ENCODE peak calls at places on chromosomes 16 and 17, in four cellular contexts. X, J, Q and M are unnamed samples.

GRCh38 chr16:12964466-12964865 is 63.1 kb downstream of the SHISA9 start:
- DNase-seq in X (no peak), J (no peak), Q (no peak), M (no peak)

GRCh38 chr17:80118601-80119270 is 17.4 kb downstream of the GAA start:
- DNase-seq in X (no peak), J (no peak), Q (no peak), M (no peak)

GRCh38 chr17:48819466-48819865 is 2.4 kb upstream of the TTLL6 start:
- DNase-seq in X (no peak), J (no peak), Q (no peak), M (no peak)

GRCh38 chr17:45575126-45575885 is 84.8 kb upstream of the PLEKHM1 start:
- DNase-seq in X (no peak), J (no peak), Q (no peak), M (no peak)

GRCh38 chr16:51317575-51317974 is 166.5 kb upstream of the SALL1 start:
- DNase-seq in X (no peak), J (no peak), Q (no peak), M (no peak)

GRCh38 chr17:41645371-41646063 is 21.1 kb upstream of the KRT17 start:
- DNase-seq in X (no peak), J (no peak), Q (no peak), M (no peak)

GRCh38 chr17:17170346-17170976 is 35.7 kb downstream of the PLD6 start:
- DNase-seq in X (no peak), J (no peak), Q (no peak), M (no peak)

GRCh38 chr16:50273888-50274770 is 7.8 kb downstream of the ADCY7 start:
- DNase-seq in X (no peak), J (no peak), Q (peak), M (peak)

GRCh38 chr16:78844682-78845081 is 745.2 kb downstream of the WWOX start:
- DNase-seq in X (peak), J (no peak), Q (no peak), M (no peak)

GRCh38 chr17:81558941-81559806 is 7.0 kb upstream of the FAAP100 start:
- DNase-seq in X (peak), J (no peak), Q (no peak), M (no peak)

GRCh38 chr16:10210979-10211378 is 28.8 kb upstream of the GRIN2A start:
- DNase-seq in X (no peak), J (no peak), Q (no peak), M (no peak)

GRCh38 chr16:69793521-69793920 is 31.4 kb downstream of the WWP2 start:
- DNase-seq in X (no peak), J (no peak), Q (no peak), M (no peak)

GRCh38 chr17:52212851-52213250 is 54.3 kb upstream of the CA10 start:
- DNase-seq in X (no peak), J (no peak), Q (no peak), M (no peak)

GRCh38 chr16:89191033-89191900 is 9.1 kb downstream of the SLC22A31 start:
- DNase-seq in X (peak), J (no peak), Q (no peak), M (no peak)

GRCh38 chr16:66298571-66299120 is 67.8 kb upstream of the CDH5 start:
- DNase-seq in X (no peak), J (no peak), Q (no peak), M (no peak)

GRCh38 chr17:1486802-1487695 is 5.4 kb downstream of the MYO1C start:
- DNase-seq in X (peak), J (peak), Q (peak), M (no peak)

GRCh38 chr17:41909088-41909487 is 9.7 kb downstream of the ACLY start:
- DNase-seq in X (no peak), J (no peak), Q (no peak), M (no peak)

GRCh38 chr16:50369133-50369804 is 481 bp upstream of the BRD7 start:
- DNase-seq in X (no peak), J (no peak), Q (no peak), M (no peak)

GRCh38 chr17:60361889-60362288 is 30.0 kb downstream of the USP32 start:
- DNase-seq in X (no peak), J (no peak), Q (no peak), M (no peak)

GRCh38 chr16:12406840-12407690 is 396.6 kb downstream of the CPPED1 start:
- DNase-seq in X (no peak), J (no peak), Q (no peak), M (no peak)

GRCh38 chr17:29119265-29119664 is 60.9 kb downstream of the MYO18A start:
- DNase-seq in X (no peak), J (no peak), Q (no peak), M (no peak)

DNA sequence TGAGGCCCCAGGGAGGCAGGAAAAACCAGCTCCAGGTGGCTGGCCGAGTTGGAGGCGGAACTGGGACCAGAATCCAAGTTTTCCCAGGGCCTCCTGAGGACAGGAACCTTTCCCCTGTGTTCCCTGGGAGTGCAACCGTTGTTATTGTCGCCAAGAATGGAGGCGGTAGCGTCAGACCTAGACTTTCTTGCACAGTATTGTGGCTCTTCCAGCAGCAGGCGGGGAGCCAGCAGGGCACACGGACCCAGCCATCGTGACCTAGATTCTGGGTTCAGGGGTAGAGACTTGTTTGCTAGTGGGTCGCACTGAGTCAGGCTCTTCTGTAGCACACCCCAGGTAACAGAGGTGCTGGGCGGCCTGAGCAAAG is 667 bp upstream of the KIF19 start:
- DNase-seq in X (no peak), J (no peak), Q (no peak), M (no peak)
- H2AFZ ChIP-seq in X (no peak), J (no peak), Q (no peak), M (no peak)

GRCh38 chr16:23394141-23394540 is 58.8 kb downstream of the COG7 start:
- DNase-seq in X (no peak), J (no peak), Q (no peak), M (no peak)

GRCh38 chr16:23389201-23389600 is 63.8 kb downstream of the COG7 start:
- DNase-seq in X (no peak), J (no peak), Q (no peak), M (no peak)

GRCh38 chr16:23388786-23389185 is 64.2 kb downstream of the COG7 start:
- DNase-seq in X (no peak), J (no peak), Q (no peak), M (no peak)

GRCh38 chr16:23391381-23392222 is 61.4 kb downstream of the COG7 start:
- DNase-seq in X (no peak), J (no peak), Q (no peak), M (no peak)

GRCh38 chr16:23392223-23392600 is 60.8 kb downstream of the COG7 start:
- DNase-seq in X (no peak), J (no peak), Q (no peak), M (no peak)
- H3K4me2 ChIP-seq in X (no peak), J (no peak), Q (no peak), M (no peak)

DNA sequence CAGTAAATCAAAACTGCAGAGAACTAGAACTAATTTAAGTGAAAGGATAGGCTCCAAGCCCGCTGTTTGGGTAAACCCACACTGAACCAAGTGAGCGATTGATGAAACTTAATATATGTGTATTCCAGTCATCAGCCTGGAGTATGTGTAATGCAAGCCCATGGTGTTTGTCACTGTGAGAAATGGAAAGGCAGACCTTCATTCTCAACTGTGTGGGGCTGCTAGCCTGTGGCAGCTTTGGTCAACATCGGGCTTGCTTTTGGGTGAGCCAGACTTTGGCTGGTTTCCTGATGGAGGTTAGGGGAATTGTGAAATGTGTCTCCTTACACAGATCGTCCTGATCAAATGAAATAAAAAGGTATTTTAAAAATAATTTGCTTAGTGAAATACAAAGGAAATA is 279.9 kb downstream of the IRX3 start:
- DNase-seq in X (no peak), J (no peak), Q (no peak), M (no peak)
- TF ChIP-seq EZH2phosphoT487 in X (no peak), J (no peak), Q (no peak), M (no peak)

DNA sequence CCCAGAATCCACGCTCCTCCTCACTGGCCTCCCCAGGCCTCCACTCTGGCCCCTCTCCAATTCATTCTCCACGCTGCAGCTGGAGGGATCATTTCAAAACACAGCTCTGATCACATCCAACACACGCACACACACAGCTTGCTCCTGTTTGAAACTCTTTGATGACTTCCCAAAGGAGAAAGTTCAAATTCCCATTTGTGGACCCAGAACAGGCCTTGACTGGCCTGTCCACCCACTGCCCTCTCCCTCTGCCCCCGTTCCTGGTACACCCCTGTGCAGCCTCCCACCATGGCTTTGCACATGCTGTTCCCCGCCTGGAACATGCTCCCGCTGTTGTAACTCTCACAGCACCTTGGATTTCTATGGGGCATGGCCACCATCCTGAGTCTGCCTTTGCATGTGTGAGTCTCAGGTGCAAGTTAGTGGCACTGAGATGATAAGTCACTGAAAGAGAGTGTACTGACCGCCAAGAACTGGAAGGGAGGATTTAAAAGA is 100.0 kb downstream of the GSG1L start:
- DNase-seq in X (no peak), J (no peak), Q (no peak), M (no peak)
- H2AFZ ChIP-seq in X (no peak), J (no peak), Q (no peak), M (no peak)

GRCh38 chr16:74867281-74867849 is 92.7 kb upstream of the FA2H start:
- DNase-seq in X (no peak), J (no peak), Q (no peak), M (no peak)
- H3K4me2 ChIP-seq in X (no peak), J (no peak), Q (no peak), M (no peak)

GRCh38 chr17:8256691-8257090 is 7.6 kb downstream of the PFAS start:
- DNase-seq in X (no peak), J (no peak), Q (no peak), M (no peak)

GRCh38 chr17:8253801-8254200 is 4.7 kb downstream of the PFAS start:
- DNase-seq in X (peak), J (peak), Q (peak), M (no peak)

GRCh38 chr17:8254881-8255280 is 5.8 kb downstream of the PFAS start:
- DNase-seq in X (no peak), J (no peak), Q (no peak), M (no peak)

GRCh38 chr17:8256291-8256690 is 7.2 kb downstream of the PFAS start:
- DNase-seq in X (no peak), J (no peak), Q (no peak), M (no peak)

GRCh38 chr17:8255499-8255898 is 6.4 kb downstream of the PFAS start:
- DNase-seq in X (no peak), J (no peak), Q (no peak), M (no peak)
- TF ChIP-seq EZH2phosphoT487 in X (no peak), J (no peak), Q (no peak), M (no peak)

DNA sequence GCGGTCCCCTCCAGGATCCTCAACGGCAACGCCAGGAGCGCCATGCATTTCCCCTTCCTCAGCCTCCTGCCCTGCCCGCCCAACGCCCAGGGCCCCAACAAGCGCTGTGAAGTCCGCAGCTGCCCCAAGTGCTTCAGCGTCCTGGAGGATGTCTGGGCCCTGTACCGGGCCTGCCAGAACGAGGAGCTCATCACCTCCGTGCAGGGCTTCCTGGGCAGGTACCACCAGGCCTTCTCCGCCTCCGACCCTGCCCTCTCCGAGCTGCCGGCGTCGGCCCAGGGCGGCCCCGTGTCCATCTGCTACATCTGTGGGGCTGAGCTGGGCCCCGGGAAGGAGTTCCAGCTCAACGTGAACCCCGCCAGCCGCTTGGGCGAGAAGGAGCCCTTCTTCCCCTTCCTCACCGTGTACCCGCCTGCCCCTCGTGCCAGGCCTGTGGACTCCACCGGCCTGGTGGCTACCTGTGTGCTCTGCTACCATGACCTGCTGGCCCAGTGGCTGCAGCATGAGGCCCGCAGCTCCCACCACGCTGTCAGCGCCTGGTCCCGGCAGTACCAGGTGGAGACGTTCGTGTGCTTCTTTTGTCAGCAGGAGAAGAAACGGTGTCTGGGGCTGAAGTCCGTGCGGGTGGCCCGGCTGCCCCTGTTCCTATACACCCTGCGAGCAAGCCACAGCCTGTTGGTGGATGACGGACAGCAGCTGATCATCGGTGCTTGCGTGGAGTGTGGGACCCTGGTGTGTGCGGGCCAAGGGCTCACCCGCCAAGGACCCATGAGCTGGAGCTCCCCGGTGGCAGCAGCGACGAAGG is 58.9 kb upstream of the CIBAR2 start:
- DNase-seq in X (no peak), J (no peak), Q (no peak), M (no peak)
- H2AFZ ChIP-seq in X (no peak), J (no peak), Q (no peak), M (no peak)

GRCh38 chr17:78387982-78388941 is 9.8 kb downstream of the PGS1 start:
- DNase-seq in X (no peak), J (no peak), Q (peak), M (no peak)

GRCh38 chr17:78391051-78391431 is 12.6 kb downstream of the PGS1 start:
- DNase-seq in X (no peak), J (no peak), Q (no peak), M (no peak)

GRCh38 chr17:78392295-78392694 is 13.8 kb downstream of the PGS1 start:
- DNase-seq in X (no peak), J (no peak), Q (no peak), M (no peak)

GRCh38 chr17:78391843-78392242 is 13.4 kb downstream of the PGS1 start:
- DNase-seq in X (no peak), J (peak), Q (no peak), M (no peak)

DNA sequence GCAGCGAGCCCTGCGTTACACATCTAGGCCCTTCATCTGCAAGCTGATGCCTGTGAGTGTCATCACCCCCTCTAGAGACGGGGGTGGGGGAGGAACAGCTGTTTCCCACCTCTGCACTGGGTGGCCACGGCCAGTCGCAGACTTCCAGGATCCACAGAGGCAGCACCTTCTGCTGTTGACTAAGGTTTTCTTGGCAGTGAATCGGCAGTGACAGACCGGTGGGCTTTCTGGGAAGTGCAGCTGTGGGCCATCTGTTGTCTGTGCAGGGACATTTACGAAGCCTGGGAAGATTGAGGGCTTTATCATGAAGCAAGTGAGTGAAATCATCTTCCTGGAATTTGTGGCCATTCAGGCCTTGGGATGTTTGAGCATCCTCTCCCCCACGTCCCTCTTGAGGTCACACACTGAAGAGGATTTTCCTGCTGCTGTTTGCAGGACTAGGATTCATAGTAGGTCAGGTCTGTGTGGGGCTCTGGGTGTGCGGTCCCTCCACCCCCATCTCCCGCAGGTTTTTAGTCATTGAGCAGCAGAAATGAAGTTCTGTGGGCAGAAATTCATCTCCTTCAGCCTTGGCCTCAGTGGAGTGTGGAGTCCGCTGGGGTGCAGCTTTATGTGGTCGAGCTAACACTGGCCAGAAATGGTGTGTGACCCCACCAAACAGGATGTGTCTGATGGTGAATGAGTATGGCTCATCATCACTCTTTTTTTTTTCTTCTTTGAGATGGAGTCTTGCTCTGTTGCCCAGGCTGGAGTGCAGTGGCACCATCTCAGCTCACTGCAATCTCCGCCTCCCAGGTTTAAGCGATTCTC is 12.0 kb downstream of the PGS1 start:
- DNase-seq in X (no peak), J (no peak), Q (no peak), M (no peak)
- H3K4me2 ChIP-seq in X (no peak), J (no peak), Q (no peak), M (no peak)

GRCh38 chr16:67943256-67943618 is 683 bp downstream of the LCAT start:
- DNase-seq in X (no peak), J (no peak), Q (no peak), M (no peak)

GRCh38 chr16:67941469-67942199 is 2.3 kb downstream of the LCAT start:
- DNase-seq in X (no peak), J (no peak), Q (no peak), M (no peak)

GRCh38 chr16:67940436-67941089 is 3.4 kb downstream of the LCAT start:
- DNase-seq in X (no peak), J (no peak), Q (no peak), M (no peak)

GRCh38 chr16:67942510-67943255 is 1.2 kb downstream of the LCAT start:
- DNase-seq in X (no peak), J (no peak), Q (no peak), M (no peak)

DNA sequence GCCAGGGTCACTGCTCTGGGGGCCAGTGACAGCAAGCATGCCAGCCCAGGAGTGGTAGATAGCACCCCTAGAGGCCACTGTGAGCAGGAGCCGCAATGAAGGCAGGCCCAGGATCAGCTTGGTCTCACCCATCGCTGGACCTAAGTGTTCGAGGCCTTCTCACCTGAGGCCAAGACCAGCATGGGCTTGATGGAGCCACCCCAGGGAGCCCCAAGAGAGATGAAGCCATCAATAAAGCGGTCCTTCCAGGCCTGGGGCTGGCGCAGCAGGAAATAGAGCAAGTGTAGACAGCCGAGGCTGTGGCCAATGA is 1.8 kb downstream of the LCAT start:
- DNase-seq in X (peak), J (no peak), Q (peak), M (peak)
- TF ChIP-seq EZH2phosphoT487 in X (no peak), J (no peak), Q (no peak), M (no peak)